ENCODE peak calls at places on chromosomes 6 and 20, in six cellular contexts. D is MM.1S, U is GM23338, R is PC-3, B is SK-N-SH, J is OCI-LY7. I is an unnamed sample.

GRCh38 chr6:92534109-92534508 is 885.2 kb downstream of the EPHA7 start:
- DNase-seq in D (no peak), U (no peak), R (no peak), B (no peak), J (no peak), I (no peak)

GRCh38 chr6:154297711-154298110 is 58.9 kb downstream of the IPCEF1 start:
- DNase-seq in D (no peak), U (no peak), R (no peak), B (no peak), J (no peak), I (no peak)

GRCh38 chr6:5950448-5950847 is 56.3 kb downstream of the NRN1 start:
- DNase-seq in D (no peak), U (peak; percentile 71), R (peak; percentile 33), B (peak; percentile 34), J (peak; percentile 44), I (no peak)

GRCh38 chr20:61803903-61804804 is 261.5 kb downstream of the TAF4 start:
- DNase-seq in D (no peak), U (no peak), R (no peak), B (no peak), J (no peak), I (no peak)

GRCh38 chr6:35831257-35832007 is 26.3 kb downstream of the LHFPL5 start:
- DNase-seq in D (no peak), U (no peak), R (no peak), B (no peak), J (no peak), I (no peak)

GRCh38 chr20:57685134-57685851 is 24.5 kb downstream of the PMEPA1 start:
- DNase-seq in D (no peak), U (no peak), R (no peak), B (peak; percentile 65), J (peak; percentile 28), I (no peak)

GRCh38 chr6:97215157-97215769 is 67.8 kb downstream of the MMS22L start:
- DNase-seq in D (no peak), U (peak; percentile 64), R (peak; percentile 55), B (peak; percentile 48), J (peak; percentile 10), I (peak; percentile 69)

GRCh38 chr6:139290787-139291294 is 957 bp downstream of the TXLNB start:
- DNase-seq in D (peak; percentile 89), U (no peak), R (no peak), B (no peak), J (peak; percentile 89), I (no peak)

GRCh38 chr20:59939879-59940128 is 301 bp downstream of the PPP1R3D start:
- DNase-seq in D (no peak), U (no peak), R (no peak), B (peak; percentile 67), J (no peak), I (no peak)

GRCh38 chr20:1003920-1004697 is 2.0 kb upstream of the RSPO4 start:
- DNase-seq in D (no peak), U (no peak), R (no peak), B (no peak), J (no peak), I (no peak)

GRCh38 chr20:37398750-37399621 is 53.0 kb downstream of the SRC start:
- DNase-seq in D (no peak), U (no peak), R (no peak), B (no peak), J (no peak), I (peak; percentile 72)

GRCh38 chr6:149064026-149065017 is 253.2 kb upstream of the TAB2 start:
- DNase-seq in D (no peak), U (no peak), R (no peak), B (no peak), J (no peak), I (no peak)

GRCh38 chr6:42336431-42336830 is 115.3 kb downstream of the TRERF1 start:
- DNase-seq in D (no peak), U (no peak), R (no peak), B (no peak), J (no peak), I (peak; percentile 19)

GRCh38 chr20:36542019-36542488 is 735 bp downstream of the MYL9 start:
- DNase-seq in D (no peak), U (peak; percentile 78), R (peak; percentile 16), B (peak; percentile 55), J (no peak), I (peak; percentile 58)

GRCh38 chr6:34063641-34064040 is 82.2 kb downstream of the GRM4 start:
- DNase-seq in D (no peak), U (no peak), R (no peak), B (no peak), J (no peak), I (no peak)

GRCh38 chr6:34062156-34062555 is 83.7 kb downstream of the GRM4 start:
- DNase-seq in D (no peak), U (no peak), R (no peak), B (no peak), J (no peak), I (no peak)

GRCh38 chr6:34064675-34065074 is 81.2 kb downstream of the GRM4 start:
- DNase-seq in D (no peak), U (no peak), R (no peak), B (no peak), J (no peak), I (no peak)

GRCh38 chr6:34061348-34061747 is 84.5 kb downstream of the GRM4 start:
- DNase-seq in D (no peak), U (no peak), R (no peak), B (no peak), J (no peak), I (no peak)

DNA sequence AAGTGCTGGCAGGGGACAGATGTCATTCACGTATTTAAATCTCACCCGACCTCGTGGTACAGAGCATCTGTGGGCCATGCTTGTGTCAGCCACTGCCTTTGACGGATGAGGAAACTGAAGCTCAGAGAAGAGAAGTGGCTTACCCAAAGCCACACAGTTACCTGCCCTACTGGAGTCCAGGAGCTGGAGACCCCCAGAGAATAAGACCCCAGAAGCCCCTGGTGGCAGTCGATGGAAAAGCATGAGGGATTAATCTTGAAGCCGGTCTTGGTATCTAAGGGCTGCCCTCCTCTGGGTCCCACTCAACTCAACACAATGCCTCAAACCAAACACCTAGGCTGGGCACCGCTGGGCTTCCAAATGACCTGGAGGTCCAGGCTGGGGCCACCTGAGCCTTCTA is 83.1 kb downstream of the GRM4 start:
- DNase-seq in D (no peak), U (peak; percentile 65), R (no peak), B (no peak), J (peak; percentile 23), I (no peak)
- TF ChIP-seq CTCF in D (no peak), U (peak; percentile 61), R (peak; percentile 39), B (peak; percentile 39), J (peak; percentile 68), I (no peak)

GRCh38 chr20:62927128-62927705 is 912 bp upstream of the DIDO1 start:
- DNase-seq in D (no peak), U (no peak), R (no peak), B (no peak), J (no peak), I (no peak)

GRCh38 chr20:62923669-62924566 is 2.4 kb downstream of the DIDO1 start:
- DNase-seq in D (no peak), U (no peak), R (no peak), B (no peak), J (no peak), I (no peak)

GRCh38 chr20:62926229-62927127 is at the start of gene DIDO1:
- DNase-seq in D (peak; percentile 94), U (peak; percentile 90), R (peak; percentile 91), B (peak; percentile 99), J (peak; percentile 93), I (peak; percentile 97)

GRCh38 chr20:62924567-62925419 is 1.5 kb downstream of the DIDO1 start:
- DNase-seq in D (no peak), U (no peak), R (peak; percentile 47), B (peak; percentile 30), J (no peak), I (peak; percentile 55)

GRCh38 chr20:62925420-62926228 is 681 bp downstream of the DIDO1 start:
- DNase-seq in D (peak; percentile 44), U (no peak), R (peak; percentile 35), B (peak; percentile 51), J (peak; percentile 71), I (peak; percentile 49)
- TF ChIP-seq EZH2phosphoT487 in D (no peak), U (no peak), R (no peak), B (no peak), J (no peak), I (no peak)

GRCh38 chr6:13469688-13470087 is 17.7 kb downstream of the GFOD1 start:
- DNase-seq in D (no peak), U (no peak), R (no peak), B (no peak), J (no peak), I (no peak)

GRCh38 chr6:13472976-13473645 is 14.3 kb downstream of the GFOD1 start:
- DNase-seq in D (no peak), U (no peak), R (no peak), B (no peak), J (no peak), I (no peak)

GRCh38 chr6:13472099-13472498 is 15.3 kb downstream of the GFOD1 start:
- DNase-seq in D (no peak), U (no peak), R (no peak), B (no peak), J (no peak), I (no peak)

GRCh38 chr6:13470240-13471140 is 16.9 kb downstream of the GFOD1 start:
- DNase-seq in D (no peak), U (no peak), R (no peak), B (peak; percentile 38), J (no peak), I (no peak)

GRCh38 chr6:13471184-13471583 is 16.2 kb downstream of the GFOD1 start:
- DNase-seq in D (no peak), U (no peak), R (no peak), B (no peak), J (no peak), I (no peak)
- H3K4me1 ChIP-seq in D (no peaks in the 10 kb centered on the region), U (peaks cover 8% of the 10 kb centered on the region), R (peaks cover 31% of the 10 kb centered on the region), B (no peaks in the 10 kb centered on the region), J (peaks cover 50% of the 10 kb centered on the region), I (no peaks in the 10 kb centered on the region)

GRCh38 chr20:22682381-22682780 is 98.0 kb upstream of the FOXA2 start:
- DNase-seq in D (no peak), U (no peak), R (no peak), B (no peak), J (no peak), I (no peak)

GRCh38 chr20:22684072-22684762 is 99.8 kb upstream of the FOXA2 start:
- DNase-seq in D (peak; percentile 65), U (peak; percentile 90), R (peak; percentile 90), B (peak; percentile 58), J (peak; percentile 67), I (peak; percentile 86)

GRCh38 chr20:22686097-22686496 is 101.7 kb upstream of the FOXA2 start:
- DNase-seq in D (peak; percentile 42), U (peak; percentile 85), R (peak; percentile 82), B (peak; percentile 60), J (no peak), I (peak; percentile 73)

GRCh38 chr20:22687676-22688360 is 103.4 kb upstream of the FOXA2 start:
- DNase-seq in D (no peak), U (no peak), R (no peak), B (no peak), J (no peak), I (no peak)

DNA sequence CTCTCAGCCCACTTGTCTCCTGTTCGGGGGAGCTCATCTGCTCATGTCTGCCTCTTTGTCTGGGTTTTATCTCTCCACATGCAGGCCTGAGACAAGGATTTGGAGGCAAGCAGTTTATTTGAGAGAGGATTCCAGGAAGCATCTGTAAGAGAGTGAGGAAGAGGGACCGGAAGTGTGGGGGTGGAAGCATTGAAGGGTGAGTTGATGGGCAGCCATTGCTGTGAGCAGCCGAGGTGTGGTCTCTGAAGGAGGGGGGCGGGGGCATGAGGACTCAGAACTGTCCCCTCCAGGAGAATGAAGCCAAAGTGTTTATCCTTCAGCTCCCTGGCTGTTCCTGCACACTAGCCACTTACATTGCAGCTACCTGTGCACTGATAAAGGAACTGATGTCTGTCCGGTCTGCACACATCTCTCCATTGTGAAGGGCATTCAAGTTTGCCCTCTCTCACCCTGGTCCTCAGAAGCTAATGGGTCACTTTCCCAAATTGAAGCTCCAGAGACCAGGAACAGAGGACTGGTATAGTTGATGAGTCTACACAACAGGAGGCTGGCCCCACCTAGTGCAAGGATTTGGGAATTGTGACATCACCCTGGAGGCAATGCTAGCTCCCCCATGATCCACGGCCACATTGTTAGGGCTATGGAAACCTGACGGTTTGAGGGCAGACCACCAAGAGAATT is 100.5 kb upstream of the FOXA2 start:
- DNase-seq in D (no peak), U (peak; percentile 45), R (peak; percentile 58), B (no peak), J (no peak), I (no peak)
- TF ChIP-seq CTCF in D (peak; percentile 11), U (peak; percentile 24), R (peak; percentile 71), B (no peak), J (no peak), I (no peak)